ENCODE peak calls at places on chromosome 16, in six cellular contexts. D is CD8-positive, alpha-beta T cell; E is stomach; C is body of pancreas; R is psoas muscle; F is esophagus squamous epithelium. I is an unnamed sample.

GRCh38 chr16:47888142-47888541 is 267.7 kb downstream of the ABCC12 start:
- DNase-seq in D (no peak), E (no peak), C (no peak), R (no peak), F (no peak), I (no peak)

GRCh38 chr16:71214771-71215381 is 15.6 kb downstream of the HYDIN start:
- DNase-seq in D (no peak), E (no peak), C (no peak), R (no peak), F (no peak), I (no peak)

GRCh38 chr16:19879241-19879792 is 5.3 kb downstream of the GPRC5B start:
- DNase-seq in D (no peak), E (no peak), C (no peak), R (no peak), F (no peak), I (peak; percentile 29)

GRCh38 chr16:273547-274421 is 2.0 kb downstream of the RGS11 start:
- DNase-seq in D (no peak), E (peak; percentile 63), C (peak; percentile 74), R (no peak), F (no peak), I (no peak)

GRCh38 chr16:80147021-80147680 is 393.6 kb upstream of the DYNLRB2 start:
- DNase-seq in D (no peak), E (no peak), C (no peak), R (no peak), F (no peak), I (no peak)

GRCh38 chr16:6124136-6124535 is 1026.5 kb upstream of the EEF2KMT start:
- DNase-seq in D (no peak), E (no peak), C (no peak), R (no peak), F (no peak), I (no peak)

GRCh38 chr16:66414891-66415290 is 12.2 kb upstream of the BEAN1 start:
- DNase-seq in D (no peak), E (no peak), C (no peak), R (no peak), F (no peak), I (no peak)

GRCh38 chr16:82867425-82867824 is 240.7 kb downstream of the CDH13 start:
- DNase-seq in D (no peak), E (no peak), C (no peak), R (no peak), F (no peak), I (no peak)

GRCh38 chr16:30382398-30383015 is at the start of gene SEPTIN1:
- DNase-seq in D (peak; percentile 82), E (no peak), C (no peak), R (no peak), F (no peak), I (no peak)

GRCh38 chr16:84228321-84228838 is 11.4 kb downstream of the KCNG4 start:
- DNase-seq in D (no peak), E (no peak), C (peak; percentile 20), R (peak; percentile 82), F (no peak), I (peak; percentile 82)

GRCh38 chr16:19252904-19253303 is 32.6 kb upstream of the CLEC19A start:
- DNase-seq in D (no peak), E (no peak), C (no peak), R (no peak), F (no peak), I (no peak)

GRCh38 chr16:47925811-47926460 is 229.9 kb downstream of the ABCC12 start:
- DNase-seq in D (no peak), E (no peak), C (no peak), R (no peak), F (no peak), I (no peak)

GRCh38 chr16:10895053-10895946 is 18.3 kb downstream of the CIITA start:
- DNase-seq in D (no peak), E (no peak), C (no peak), R (peak; percentile 54), F (no peak), I (peak; percentile 54)

GRCh38 chr16:75075688-75076268 is 40.8 kb downstream of the LDHD start:
- DNase-seq in D (no peak), E (no peak), C (no peak), R (no peak), F (no peak), I (no peak)

GRCh38 chr16:75080205-75081029 is 36.2 kb downstream of the LDHD start:
- DNase-seq in D (no peak), E (no peak), C (no peak), R (no peak), F (no peak), I (no peak)

GRCh38 chr16:75079346-75079926 is 37.1 kb downstream of the LDHD start:
- DNase-seq in D (no peak), E (no peak), C (no peak), R (no peak), F (no peak), I (no peak)

GRCh38 chr16:75081179-75081859 is 35.3 kb downstream of the LDHD start:
- DNase-seq in D (no peak), E (no peak), C (no peak), R (no peak), F (no peak), I (no peak)

DNA sequence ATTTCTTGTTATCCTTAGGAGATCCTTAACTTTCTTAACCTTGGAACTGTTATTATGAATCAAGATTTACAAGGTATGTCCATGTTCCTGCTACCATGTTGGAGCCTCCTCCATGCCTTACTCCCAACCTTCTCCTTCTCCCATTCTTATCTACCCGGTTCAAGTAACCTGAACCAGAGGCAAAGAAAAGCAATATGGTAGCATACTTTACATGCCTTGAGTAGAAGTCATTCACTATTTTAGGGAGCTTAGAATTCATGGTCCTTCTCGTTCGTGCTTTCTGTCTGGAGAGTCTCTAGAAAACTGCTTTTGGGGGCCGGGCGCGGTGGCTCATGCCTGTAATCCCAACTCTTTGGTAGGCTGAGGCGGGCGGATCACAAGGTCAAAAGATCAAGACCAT is 37.7 kb downstream of the LDHD start:
- DNase-seq in D (no peak), E (no peak), C (no peak), R (no peak), F (no peak), I (no peak)
- H3K27ac ChIP-seq in D (no peak overlapping the region), E (no peak overlapping the region), C (no peak overlapping the region), R (peak overlapping the region; percentile 60), F (no peak overlapping the region), I (no peak overlapping the region)

GRCh38 chr16:81719993-81720392 is 59.1 kb upstream of the PLCG2 start:
- DNase-seq in D (no peak), E (no peak), C (no peak), R (no peak), F (no peak), I (no peak)
- H3K27ac ChIP-seq in D (no peak overlapping the region), E (peak overlapping the region; percentile 65), C (no peak overlapping the region), R (no peak overlapping the region), F (no peak overlapping the region), I (no peak overlapping the region)

GRCh38 chr16:50282010-50282538 is 15.7 kb downstream of the ADCY7 start:
- DNase-seq in D (peak; percentile 71), E (peak; percentile 69), C (peak; percentile 23), R (peak; percentile 68), F (peak; percentile 46), I (peak; percentile 77)
- H3K27ac ChIP-seq in D (peak overlapping the region; percentile 46), E (peak overlapping the region; percentile 59), C (no peak overlapping the region), R (no peak overlapping the region), F (peak overlapping the region; percentile 73), I (peak overlapping the region; percentile 61)

DNA sequence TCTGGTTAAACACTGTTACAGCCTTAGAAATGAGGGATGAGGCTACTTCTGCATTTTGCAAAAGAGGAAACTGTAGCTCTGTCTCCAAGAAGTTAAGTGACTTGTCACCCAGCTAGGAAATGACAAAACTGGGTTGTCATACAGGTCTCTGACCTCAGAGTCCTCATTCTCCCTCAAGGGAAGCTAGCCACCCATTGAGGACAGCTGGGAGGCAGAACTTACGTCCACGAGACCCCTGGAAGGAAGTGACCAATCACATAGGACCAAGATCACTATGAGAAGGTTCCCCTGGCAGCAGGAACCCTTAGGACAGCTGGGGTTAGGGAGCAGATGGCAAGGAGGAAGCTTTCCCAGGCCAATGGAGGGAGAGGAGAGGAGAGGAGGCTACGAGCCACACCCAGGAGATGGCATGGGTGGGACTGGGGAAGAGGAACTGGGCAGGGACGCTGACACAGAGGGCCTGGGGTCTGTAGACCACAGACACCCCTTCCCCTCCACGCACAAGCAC is 11.2 kb downstream of the METTL22 start:
- DNase-seq in D (no peak), E (no peak), C (no peak), R (peak; percentile 29), F (no peak), I (no peak)
- H3K27ac ChIP-seq in D (no peak overlapping the region), E (peak overlapping the region; percentile 71), C (no peak overlapping the region), R (no peak overlapping the region), F (peak overlapping the region; percentile 77), I (peak overlapping the region; percentile 36)

GRCh38 chr16:15874745-15875314 is 13.6 kb downstream of the CEP20 start:
- DNase-seq in D (no peak), E (peak; percentile 59), C (peak; percentile 60), R (peak; percentile 32), F (no peak), I (peak; percentile 36)
- H3K27ac ChIP-seq in D (no peak overlapping the region), E (peak overlapping the region; percentile 6), C (no peak overlapping the region), R (peak overlapping the region; percentile 58), F (peak overlapping the region; percentile 60), I (peak overlapping the region; percentile 38)

DNA sequence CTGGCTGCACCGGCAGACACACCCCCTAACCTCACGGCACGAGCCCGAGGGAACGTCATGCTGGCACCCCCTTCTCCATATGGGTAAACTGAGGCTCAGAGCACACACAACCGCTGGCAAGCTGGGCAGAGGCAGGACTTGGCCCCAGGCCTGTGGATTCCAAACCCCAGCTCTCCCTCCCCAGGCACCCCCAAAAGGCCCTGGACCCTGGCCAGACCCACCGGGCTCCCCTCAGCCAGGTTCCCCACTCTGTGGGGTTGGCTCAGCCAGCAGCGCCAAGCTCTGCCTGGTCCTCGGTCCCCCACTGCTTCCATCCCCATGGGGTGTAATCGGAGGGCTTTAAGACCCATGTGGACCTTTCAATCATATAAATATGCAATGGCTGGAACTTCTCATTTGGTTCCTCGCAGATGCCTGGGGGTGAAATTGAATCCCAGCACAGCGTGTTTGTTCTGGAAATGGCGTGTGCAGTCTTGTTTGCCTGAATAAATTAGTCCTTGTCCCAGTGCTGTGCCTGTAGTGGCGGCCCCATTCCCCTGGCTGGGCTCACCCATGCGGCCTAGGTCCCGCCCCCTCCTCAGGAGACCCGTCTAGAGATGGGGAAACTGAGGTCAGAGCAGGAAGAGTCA is 57.1 kb downstream of the ZFPM1 start:
- DNase-seq in D (no peak), E (no peak), C (no peak), R (no peak), F (no peak), I (no peak)
- H3K27ac ChIP-seq in D (no peak overlapping the region), E (peak overlapping the region; percentile 87), C (peak overlapping the region; percentile 86), R (no peak overlapping the region), F (no peak overlapping the region), I (no peak overlapping the region)

GRCh38 chr16:12587170-12587569 is 216.5 kb downstream of the CPPED1 start:
- DNase-seq in D (no peak), E (no peak), C (no peak), R (no peak), F (no peak), I (no peak)

GRCh38 chr16:12588510-12588909 is 215.2 kb downstream of the CPPED1 start:
- DNase-seq in D (no peak), E (no peak), C (no peak), R (no peak), F (no peak), I (no peak)

GRCh38 chr16:12586701-12587100 is 217.0 kb downstream of the CPPED1 start:
- DNase-seq in D (no peak), E (no peak), C (no peak), R (no peak), F (no peak), I (no peak)

GRCh38 chr16:12589676-12590075 is 214.0 kb downstream of the CPPED1 start:
- DNase-seq in D (no peak), E (no peak), C (no peak), R (no peak), F (no peak), I (no peak)

GRCh38 chr16:12587646-12588277 is 215.9 kb downstream of the CPPED1 start:
- DNase-seq in D (no peak), E (no peak), C (no peak), R (no peak), F (no peak), I (no peak)
- H3K27ac ChIP-seq in D (no peak overlapping the region), E (no peak overlapping the region), C (no peak overlapping the region), R (no peak overlapping the region), F (no peak overlapping the region), I (no peak overlapping the region)